ENCODE peak calls at places on chromosomes 4 and X, in six cellular contexts. R, G, L, N, J and E are unnamed samples.

GRCh38 chrX:147403075-147403474 is 508.6 kb upstream of the FMR1 start:
- DNase-seq in R (no peak), G (peak; percentile 28), L (no peak), N (no peak), J (no peak), E (no peak)

GRCh38 chr4:183912585-183912984 is 7.5 kb downstream of the STOX2 start:
- DNase-seq in R (no peak), G (no peak), L (no peak), N (no peak), J (no peak), E (no peak)

GRCh38 chr4:54228563-54229501 is at the start of gene PDGFRA:
- DNase-seq in R (peak; percentile 95), G (no peak), L (no peak), N (no peak), J (peak; percentile 66), E (peak; percentile 85)

GRCh38 chrX:30023451-30023850 is 191.9 kb upstream of the MAGEB2 start:
- DNase-seq in R (no peak), G (no peak), L (no peak), N (no peak), J (no peak), E (no peak)

GRCh38 chrX:27966492-27966891 is 14.8 kb downstream of the DCAF8L1 start:
- DNase-seq in R (no peak), G (no peak), L (no peak), N (no peak), J (no peak), E (no peak)

GRCh38 chrX:118528089-118528753 is 32.6 kb downstream of the DOCK11 start:
- DNase-seq in R (no peak), G (peak; percentile 73), L (no peak), N (no peak), J (no peak), E (no peak)

GRCh38 chr4:67762091-67762490 is 7.9 kb upstream of the GNRHR start:
- DNase-seq in R (no peak), G (no peak), L (no peak), N (no peak), J (no peak), E (no peak)

GRCh38 chrX:48196745-48197213 is at the start of gene SSX5:
- DNase-seq in R (no peak), G (no peak), L (no peak), N (no peak), J (no peak), E (no peak)

GRCh38 chr4:125758438-125758837 is 443.7 kb downstream of the FAT4 start:
- DNase-seq in R (no peak), G (no peak), L (no peak), N (no peak), J (no peak), E (no peak)

GRCh38 chr4:99832313-99832712 is 15.7 kb downstream of the DAPP1 start:
- DNase-seq in R (no peak), G (no peak), L (no peak), N (no peak), J (no peak), E (no peak)

GRCh38 chr4:103892616-103893015 is 172.8 kb upstream of the TACR3 start:
- DNase-seq in R (no peak), G (no peak), L (no peak), N (no peak), J (no peak), E (no peak)

GRCh38 chr4:40923326-40924095 is 173.8 kb downstream of the NSUN7 start:
- DNase-seq in R (no peak), G (no peak), L (no peak), N (no peak), J (no peak), E (no peak)

GRCh38 chr4:174631901-174632758 is 109.8 kb upstream of the HPGD start:
- DNase-seq in R (no peak), G (no peak), L (no peak), N (peak; percentile 22), J (no peak), E (peak; percentile 16)

GRCh38 chr4:76866641-76867040 is 31.3 kb downstream of the SOWAHB start:
- DNase-seq in R (no peak), G (no peak), L (no peak), N (no peak), J (no peak), E (no peak)

GRCh38 chr4:168384437-168385141 is 66.0 kb upstream of the DDX60 start:
- DNase-seq in R (no peak), G (no peak), L (no peak), N (no peak), J (no peak), E (no peak)

GRCh38 chr4:67288964-67289363 is 256.3 kb downstream of the CENPC start:
- DNase-seq in R (no peak), G (peak; percentile 57), L (no peak), N (no peak), J (no peak), E (no peak)

GRCh38 chr4:62490635-62491034 is 1290.5 kb downstream of the ADGRL3 start:
- DNase-seq in R (no peak), G (no peak), L (no peak), N (no peak), J (no peak), E (no peak)

GRCh38 chr4:86825511-86825910 is 23.7 kb downstream of the SLC10A6 start:
- DNase-seq in R (no peak), G (no peak), L (no peak), N (no peak), J (no peak), E (no peak)

GRCh38 chr4:182339246-182339645 is 96.0 kb downstream of the TENM3 start:
- DNase-seq in R (no peak), G (no peak), L (no peak), N (no peak), J (no peak), E (no peak)

GRCh38 chr4:132642196-132642817 is 506.8 kb upstream of the PCDH10 start:
- DNase-seq in R (no peak), G (peak; percentile 62), L (no peak), N (peak; percentile 8), J (no peak), E (no peak)

GRCh38 chr4:118396881-118397666 is 44.3 kb upstream of the PRSS12 start:
- DNase-seq in R (no peak), G (no peak), L (no peak), N (no peak), J (no peak), E (no peak)

GRCh38 chrX:64265265-64265664 is 34.9 kb upstream of the ASB12 start:
- DNase-seq in R (no peak), G (no peak), L (no peak), N (no peak), J (no peak), E (no peak)

GRCh38 chr4:145709843-145710242 is 29.9 kb downstream of the C4orf51 start:
- DNase-seq in R (no peak), G (no peak), L (no peak), N (no peak), J (no peak), E (no peak)

GRCh38 chrX:148555101-148555500 is 54.7 kb downstream of the AFF2 start:
- DNase-seq in R (no peak), G (no peak), L (no peak), N (no peak), J (no peak), E (no peak)

GRCh38 chrX:148556498-148556897 is 56.1 kb downstream of the AFF2 start:
- DNase-seq in R (no peak), G (no peak), L (no peak), N (no peak), J (no peak), E (no peak)

DNA sequence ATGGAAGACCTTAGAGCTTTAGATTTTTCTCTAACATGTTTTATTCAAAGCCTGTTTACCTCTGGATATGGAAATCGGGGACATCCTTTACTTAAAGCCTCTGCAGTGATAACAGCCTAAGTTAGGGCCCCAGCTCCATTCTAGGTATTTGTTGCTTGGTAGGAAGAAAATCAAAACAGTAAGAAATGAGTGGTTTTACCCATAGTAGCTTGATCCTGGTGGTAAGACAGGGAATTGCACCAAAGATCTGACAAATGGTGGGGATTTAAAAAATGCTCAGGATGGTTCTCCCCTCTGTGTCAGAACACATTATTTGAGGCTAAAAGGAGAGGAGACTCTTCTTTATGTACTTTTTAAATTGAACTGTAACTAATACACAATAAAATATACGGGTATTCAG is 52.4 kb downstream of the AFF2 start:
- DNase-seq in R (no peak), G (no peak), L (no peak), N (no peak), J (no peak), E (no peak)
- TF ChIP-seq CTCF in R (no peak), G (peak; percentile 40), L (no peak), N (no peak), J (no peak), E (no peak)

GRCh38 chr4:188197566-188197965 is 58.3 kb downstream of the TRIML1 start:
- DNase-seq in R (no peak), G (no peak), L (no peak), N (no peak), J (no peak), E (no peak)
- H3K27me3 ChIP-seq in R (no peaks in the 10 kb centered on the region), G (no peaks in the 10 kb centered on the region), L (no peaks in the 10 kb centered on the region), N (no peaks in the 10 kb centered on the region), J (peaks cover 11% of the 10 kb centered on the region), E (no peaks in the 10 kb centered on the region)

GRCh38 chr4:152099061-152099425 is 338.2 kb upstream of the GATB start:
- DNase-seq in R (no peak), G (peak; percentile 26), L (no peak), N (no peak), J (no peak), E (no peak)

GRCh38 chr4:152098365-152099060 is 337.7 kb upstream of the GATB start:
- DNase-seq in R (no peak), G (no peak), L (no peak), N (no peak), J (no peak), E (no peak)

GRCh38 chr4:152101546-152102183 is 340.9 kb upstream of the GATB start:
- DNase-seq in R (no peak), G (no peak), L (no peak), N (no peak), J (no peak), E (no peak)

GRCh38 chr4:152100378-152101201 is 339.8 kb upstream of the GATB start:
- DNase-seq in R (no peak), G (peak; percentile 81), L (no peak), N (no peak), J (no peak), E (no peak)

GRCh38 chr4:152099555-152099954 is 338.7 kb upstream of the GATB start:
- DNase-seq in R (no peak), G (peak; percentile 46), L (no peak), N (no peak), J (no peak), E (no peak)
- TF ChIP-seq CTCF in R (no peak), G (peak; percentile 52), L (no peak), N (no peak), J (no peak), E (no peak)

GRCh38 chr4:89215736-89216135 is 91.9 kb downstream of the GPRIN3 start:
- DNase-seq in R (no peak), G (no peak), L (no peak), N (no peak), J (no peak), E (no peak)
- H3K27me3 ChIP-seq in R (no peaks in the 10 kb centered on the region), G (no peaks in the 10 kb centered on the region), L (no peaks in the 10 kb centered on the region), N (no peaks in the 10 kb centered on the region), J (no peaks in the 10 kb centered on the region), E (no peaks in the 10 kb centered on the region)